ENCODE peak calls at places on chromosomes 12 and 14, in eight cellular contexts. S is A549, C is right lobe of liver, W is gastrocnemius medialis, D is HCT116, I is ovary, N is adrenal gland, G is tibial nerve. O is an unnamed sample.
A peak's percentile ranks its signal among the peaks of the same experiment; 100 is the strongest.

GRCh38 chr12:104226672-104227071 is 11.1 kb downstream of the TXNRD1 start:
- DNase-seq in W (no peak), N (no peak), C (no peak), D (no peak), G (no peak), I (no peak), S (no peak), O (no peak)

GRCh38 chr12:11695321-11695720 is 45.8 kb downstream of the ETV6 start:
- DNase-seq in W (peak; percentile 24), S (no peak), I (no peak), N (no peak), C (no peak), G (peak; percentile 54), D (no peak), O (no peak)

GRCh38 chr12:58293308-58293983 is 352.1 kb downstream of the ATP23 start:
- DNase-seq in G (no peak), N (no peak), C (no peak), W (no peak), I (no peak), S (no peak), D (no peak), O (no peak)

GRCh38 chr12:56042430-56043203 is 899 bp downstream of the RPS26 start:
- DNase-seq in N (peak; percentile 59), C (no peak), S (no peak), I (no peak), W (no peak), G (no peak), D (no peak), O (no peak)

GRCh38 chr14:51310453-51311074 is 70.5 kb downstream of the TMX1 start:
- DNase-seq in N (no peak), G (no peak), D (no peak), C (no peak), S (no peak), I (peak; percentile 22), W (peak; percentile 8), O (no peak)

GRCh38 chr14:76919811-76920571 is 93.8 kb downstream of the LRRC74A start:
- DNase-seq in C (peak; percentile 63), D (no peak), W (no peak), N (peak; percentile 53), I (peak; percentile 71), G (no peak), S (peak; percentile 84), O (peak; percentile 66)

GRCh38 chr12:100185361-100185894 is 15.2 kb upstream of the ACTR6 start:
- DNase-seq in D (no peak), N (no peak), W (no peak), G (no peak), C (no peak), I (no peak), S (no peak), O (no peak)

GRCh38 chr12:47988073-47989022 is 15.9 kb downstream of the COL2A1 start:
- DNase-seq in N (peak; percentile 23), I (no peak), S (no peak), D (no peak), W (no peak), G (no peak), C (no peak), O (no peak)

GRCh38 chr14:80387563-80387981 is 176.3 kb upstream of the DIO2 start:
- DNase-seq in W (peak; percentile 42), D (no peak), N (peak; percentile 62), S (no peak), G (peak; percentile 19), C (no peak), I (no peak), O (no peak)

GRCh38 chr14:89369656-89370055 is 47.4 kb downstream of the FOXN3 start:
- DNase-seq in I (no peak), C (no peak), D (no peak), S (no peak), W (no peak), G (no peak), N (no peak), O (no peak)

GRCh38 chr12:97276198-97276580 is 186.4 kb upstream of the RMST start:
- DNase-seq in D (no peak), C (no peak), N (no peak), W (no peak), G (no peak), S (no peak), I (no peak), O (no peak)

GRCh38 chr14:64556526-64556925 is 6.8 kb downstream of the PPP1R36 start:
- DNase-seq in C (no peak), I (no peak), D (no peak), W (no peak), N (no peak), G (no peak), S (peak; percentile 44), O (no peak)

GRCh38 chr12:122870867-122871664 is 24.9 kb downstream of the VPS37B start:
- DNase-seq in D (no peak), N (peak; percentile 76), W (no peak), C (peak; percentile 31), I (no peak), S (no peak), G (no peak), O (no peak)

GRCh38 chr14:99727096-99727870 is 43.2 kb downstream of the CYP46A1 start:
- DNase-seq in G (no peak), S (no peak), N (no peak), I (no peak), D (no peak), C (peak; percentile 10), W (no peak), O (peak; percentile 51)

GRCh38 chr12:23694307-23694706 is 255.2 kb downstream of the SOX5 start:
- DNase-seq in W (no peak), G (no peak), C (no peak), N (no peak), I (no peak), S (no peak), D (no peak), O (no peak)

GRCh38 chr12:54824402-54824801 is 29.9 kb upstream of the MUCL1 start:
- DNase-seq in C (no peak), W (no peak), S (no peak), D (peak; percentile 1), G (no peak), N (no peak), I (no peak), O (no peak)

GRCh38 chr14:92540472-92541048 is 27.0 kb downstream of the RIN3 start:
- DNase-seq in W (peak; percentile 73), I (peak; percentile 96), S (peak; percentile 90), D (peak; percentile 59), G (peak; percentile 93), N (peak; percentile 99), C (peak; percentile 92), O (peak; percentile 93)

GRCh38 chr14:29926701-29927595 is 699 bp downstream of the PRKD1 start:
- DNase-seq in G (peak; percentile 30), W (no peak), D (no peak), C (peak; percentile 59), I (peak; percentile 71), S (peak; percentile 59), N (peak; percentile 69), O (peak; percentile 50)

GRCh38 chr12:14774944-14775651 is 28.2 kb downstream of the WBP11 start:
- DNase-seq in D (no peak), S (peak; percentile 36), G (peak; percentile 41), N (peak; percentile 49), C (peak; percentile 48), I (peak; percentile 46), W (peak; percentile 27), O (peak; percentile 74)

GRCh38 chr12:14773685-14774073 is 29.6 kb downstream of the WBP11 start:
- DNase-seq in N (no peak), C (peak; percentile 38), W (no peak), G (no peak), D (no peak), S (no peak), I (peak; percentile 56), O (no peak)

GRCh38 chr12:14772946-14773345 is 30.3 kb downstream of the WBP11 start:
- DNase-seq in W (no peak), I (no peak), N (no peak), S (no peak), C (no peak), G (no peak), D (no peak), O (no peak)

GRCh38 chr12:14775652-14776020 is 27.6 kb downstream of the WBP11 start:
- DNase-seq in C (no peak), D (no peak), I (no peak), W (no peak), S (no peak), N (no peak), G (peak; percentile 18), O (no peak)

GRCh38 chr12:14774074-14774943 is 29.0 kb downstream of the WBP11 start:
- DNase-seq in W (peak; percentile 95), C (peak; percentile 95), G (peak; percentile 96), S (peak; percentile 98), N (peak; percentile 99), D (peak; percentile 74), I (peak; percentile 94), O (peak; percentile 97)
- TF ChIP-seq POLR2A in W (peak; percentile 91), C (peak; percentile 98), G (peak; percentile 98), S (peak; percentile 97), N (peak; percentile 99), D (no peak), I (peak; percentile 97), O (peak; percentile 96)

DNA sequence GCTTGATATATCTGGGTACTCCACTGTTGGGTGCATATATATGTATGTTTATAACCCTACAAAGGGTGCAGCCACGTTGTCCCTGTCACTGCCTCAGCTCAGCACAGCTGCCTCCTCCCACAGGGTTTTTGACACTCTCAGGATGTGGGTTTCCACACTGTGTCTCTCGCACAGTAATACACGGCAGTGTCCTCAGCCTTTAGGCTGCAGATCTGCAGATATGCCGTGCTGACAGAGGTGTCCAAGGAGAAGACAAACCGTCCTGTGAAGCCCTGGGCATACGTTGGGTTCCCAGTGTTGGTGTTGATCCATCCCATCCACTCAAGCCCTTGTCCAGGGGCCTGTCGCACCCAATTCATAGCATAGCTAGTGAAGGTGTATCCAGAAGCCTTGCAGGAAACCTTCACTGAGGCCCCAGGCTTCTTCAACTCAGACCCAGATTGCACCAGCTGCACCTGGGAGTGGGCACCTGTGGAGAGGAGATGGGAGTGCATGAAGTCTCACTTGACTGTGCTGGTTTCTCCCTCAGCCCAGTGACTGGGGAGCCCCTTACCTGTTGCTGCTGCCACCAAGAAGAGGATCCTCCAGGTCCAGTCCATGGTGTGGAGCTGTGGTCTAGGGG is 498.7 kb downstream of the TMEM121 start:
- DNase-seq in G (no peak), S (no peak), N (no peak), W (no peak), D (no peak), C (no peak), I (no peak), O (no peak)
- H3K9me3 ChIP-seq in G (no peaks in the 10 kb centered on the region), S (no peaks in the 10 kb centered on the region), N (no peaks in the 10 kb centered on the region), W (no peaks in the 10 kb centered on the region), D (no peaks in the 10 kb centered on the region), C (no peaks in the 10 kb centered on the region), I (no peaks in the 10 kb centered on the region), O (no peaks in the 10 kb centered on the region)

DNA sequence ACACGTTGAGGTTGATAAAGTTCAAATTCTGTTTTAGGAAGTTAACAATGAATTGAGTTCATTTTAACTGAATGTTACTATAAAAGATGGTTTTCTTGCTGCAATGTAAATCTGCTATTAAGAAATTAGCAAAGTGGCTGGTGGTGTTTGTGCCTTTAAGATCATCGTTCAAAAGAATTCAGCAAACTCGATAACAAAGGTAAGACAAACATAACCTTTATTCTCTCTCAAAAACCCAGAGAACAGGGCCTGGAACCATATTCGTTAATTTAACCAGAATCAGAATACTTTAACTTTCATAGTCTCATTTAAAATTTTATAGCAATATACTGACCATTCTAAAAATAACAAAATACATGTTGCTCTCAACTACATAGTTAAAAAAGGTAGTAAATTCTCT is 3.4 kb downstream of the TMEM30B start:
- DNase-seq in D (no peak), S (no peak), I (no peak), N (no peak), G (no peak), C (no peak), W (no peak), O (no peak)
- H3K4me3 ChIP-seq in D (no peak overlapping the region), S (no peak overlapping the region), I (no peak overlapping the region), N (no peak overlapping the region), G (no peak overlapping the region), C (no peak overlapping the region), W (no peak overlapping the region), O (no peak overlapping the region)

GRCh38 chr14:91403069-91403600 is 14.5 kb downstream of the CCDC88C start:
- DNase-seq in S (no peak), W (no peak), D (no peak), G (no peak), I (no peak), N (no peak), C (no peak), O (no peak)
- TF ChIP-seq POLR2A in S (no peak), W (no peak), D (no peak), G (no peak), I (no peak), N (no peak), C (no peak), O (no peak)